ENCODE peak calls at places on chromosomes 7 and 10, in six cellular contexts. M, R, I, Y, O and D are unnamed samples.

GRCh38 chr10:30502266-30503058 is 68.5 kb downstream of the MAP3K8 start:
- DNase-seq in M (peak; percentile 31), R (no peak), I (peak; percentile 42), Y (peak; percentile 69), O (no peak), D (no peak)

GRCh38 chr7:126698446-126698845 is 554.3 kb downstream of the GRM8 start:
- DNase-seq in M (no peak), R (no peak), I (no peak), Y (no peak), O (no peak), D (no peak)

GRCh38 chr7:24757799-24758275 is 573 bp upstream of the GSDME start:
- DNase-seq in M (peak; percentile 34), R (no peak), I (peak; percentile 48), Y (no peak), O (no peak), D (peak; percentile 24)

GRCh38 chr7:22001345-22002004 is 55.8 kb upstream of the CDCA7L start:
- DNase-seq in M (peak; percentile 83), R (peak; percentile 35), I (peak; percentile 72), Y (no peak), O (no peak), D (peak; percentile 46)

GRCh38 chr7:132141109-132141508 is 435.2 kb downstream of the PLXNA4 start:
- DNase-seq in M (no peak), R (no peak), I (no peak), Y (no peak), O (no peak), D (no peak)

GRCh38 chr7:11427686-11428273 is 404.2 kb downstream of the THSD7A start:
- DNase-seq in M (peak; percentile 15), R (no peak), I (peak; percentile 49), Y (no peak), O (no peak), D (peak; percentile 2)

GRCh38 chr7:78197447-78197846 is 398.9 kb downstream of the PHTF2 start:
- DNase-seq in M (no peak), R (no peak), I (no peak), Y (no peak), O (no peak), D (peak; percentile 40)

GRCh38 chr10:63256047-63256773 is 123.1 kb downstream of the NRBF2 start:
- DNase-seq in M (no peak), R (no peak), I (no peak), Y (no peak), O (no peak), D (no peak)

GRCh38 chr7:51311166-51311565 is 5.4 kb downstream of the COBL start:
- DNase-seq in M (no peak), R (no peak), I (no peak), Y (no peak), O (no peak), D (no peak)

GRCh38 chr7:140526214-140526613 is 46.9 kb upstream of the MKRN1 start:
- DNase-seq in M (no peak), R (no peak), I (no peak), Y (no peak), O (no peak), D (no peak)

GRCh38 chr10:21265622-21266021 is 259.9 kb downstream of the SKIDA1 start:
- DNase-seq in M (no peak), R (no peak), I (no peak), Y (no peak), O (no peak), D (no peak)